ENCODE peak calls at places on chromosome 6, in eight cellular contexts. Y is omental fat pad, K is GM10248, I is prostate gland, E is ascending aorta, U is type B pancreatic cell, H is SW480, V is NCI-H526. T is an unnamed sample.

GRCh38 chr6:20837189-20837588 is 302.9 kb downstream of the CDKAL1 start:
- DNase-seq in E (no peak), U (no peak), I (no peak), Y (no peak), V (no peak), H (no peak), K (no peak), T (no peak)

GRCh38 chr6:167079853-167080297 is 43.0 kb upstream of the CCR6 start:
- DNase-seq in E (no peak), U (no peak), V (no peak), Y (no peak), I (no peak), K (peak), H (no peak), T (no peak)

GRCh38 chr6:158502593-158502950 is 57.3 kb upstream of the TMEM181 start:
- DNase-seq in E (no peak), V (no peak), Y (no peak), I (no peak), K (no peak), U (no peak), H (no peak), T (no peak)

GRCh38 chr6:169993861-169994481 is 242.5 kb downstream of the ERMARD start:
- DNase-seq in V (no peak), Y (no peak), H (no peak), U (peak), E (no peak), K (no peak), I (no peak), T (no peak)

GRCh38 chr6:160428818-160429744 is 80.9 kb downstream of the SLC22A3 start:
- DNase-seq in K (no peak), U (no peak), H (no peak), Y (no peak), I (no peak), E (no peak), V (no peak), T (no peak)

GRCh38 chr6:3176562-3177355 is 19.4 kb upstream of the TUBB2A start:
- DNase-seq in I (no peak), V (no peak), H (peak), Y (no peak), U (no peak), E (no peak), K (no peak), T (no peak)

GRCh38 chr6:95991906-95992305 is 23.9 kb upstream of the FUT9 start:
- DNase-seq in U (no peak), Y (no peak), E (no peak), I (no peak), H (no peak), K (no peak), V (no peak), T (no peak)

GRCh38 chr6:12262236-12263061 is 27.7 kb upstream of the EDN1 start:
- DNase-seq in I (peak), U (no peak), E (no peak), Y (no peak), H (no peak), K (no peak), V (no peak), T (no peak)

T was measured in thyroid gland.